ENCODE peak calls at places on chromosome 19, in seven cellular contexts. H is suprapubic skin, O is aorta, Z is heart right ventricle, S is IMR-90, K is ascending aorta, M is ovary. B is an unnamed sample.

GRCh38 chr19:52935434-52935833 is 12.2 kb upstream of the ZNF888 start:
- DNase-seq in H (no peak), O (no peak), Z (no peak), S (peak; percentile 58), K (no peak), M (no peak), B (peak; percentile 78)

GRCh38 chr19:49677232-49677881 is at the start of gene PRMT1:
- DNase-seq in H (no peak), O (no peak), Z (no peak), S (no peak), K (no peak), M (peak; percentile 78), B (peak; percentile 70)

GRCh38 chr19:55597493-55597892 is 1.8 kb downstream of the FIZ1 start:
- DNase-seq in H (no peak), O (no peak), Z (no peak), S (no peak), K (no peak), M (peak; percentile 63), B (no peak)

GRCh38 chr19:57813919-57814504 is 701 bp downstream of the ZNF552 start:
- DNase-seq in H (peak; percentile 72), O (no peak), Z (no peak), S (no peak), K (no peak), M (no peak), B (no peak)

GRCh38 chr19:12090807-12091206 is 26.3 kb downstream of the ZNF844 start:
- DNase-seq in H (no peak), O (peak; percentile 82), Z (peak; percentile 70), S (peak; percentile 53), K (peak; percentile 76), M (peak; percentile 68), B (peak; percentile 47)

GRCh38 chr19:388691-389090 is 20.3 kb downstream of the C2CD4C start:
- DNase-seq in H (no peak), O (no peak), Z (no peak), S (no peak), K (no peak), M (no peak), B (no peak)

GRCh38 chr19:32818536-32818935 is 51.0 kb downstream of the SLC7A9 start:
- DNase-seq in H (no peak), O (no peak), Z (no peak), S (no peak), K (no peak), M (no peak), B (no peak)

GRCh38 chr19:50663280-50663790 is 14.1 kb downstream of the C19orf81 start:
- DNase-seq in H (no peak), O (no peak), Z (no peak), S (no peak), K (no peak), M (no peak), B (peak; percentile 21)

GRCh38 chr19:1513492-1514294 is 874 bp upstream of the ADAMTSL5 start:
- DNase-seq in H (no peak), O (no peak), Z (no peak), S (peak; percentile 53), K (no peak), M (no peak), B (peak; percentile 55)

GRCh38 chr19:15448778-15449619 is 757 bp downstream of the WIZ start:
- DNase-seq in H (no peak), O (no peak), Z (no peak), S (no peak), K (no peak), M (peak; percentile 66), B (no peak)

GRCh38 chr19:19276386-19276785 is 3.3 kb upstream of the TM6SF2 start:
- DNase-seq in H (no peak), O (no peak), Z (no peak), S (peak; percentile 70), K (no peak), M (no peak), B (no peak)

GRCh38 chr19:7992575-7992974 is 12.9 kb downstream of the ELAVL1 start:
- DNase-seq in H (no peak), O (no peak), Z (no peak), S (no peak), K (no peak), M (no peak), B (no peak)

GRCh38 chr19:46478356-46478986 is 7.1 kb upstream of the PNMA8A start:
- DNase-seq in H (no peak), O (peak; percentile 49), Z (no peak), S (peak; percentile 80), K (peak; percentile 79), M (no peak), B (no peak)

GRCh38 chr19:41882568-41883462 is at the start of gene ARHGEF1:
- DNase-seq in H (no peak), O (peak; percentile 77), Z (peak; percentile 74), S (no peak), K (no peak), M (peak; percentile 72), B (peak; percentile 82)

GRCh38 chr19:31274266-31274963 is 74.8 kb downstream of the TSHZ3 start:
- DNase-seq in H (no peak), O (no peak), Z (no peak), S (no peak), K (peak; percentile 21), M (peak; percentile 58), B (no peak)

GRCh38 chr19:47247308-47247990 is 8.9 kb upstream of the CCDC9 start:
- DNase-seq in H (peak; percentile 93), O (peak; percentile 86), Z (peak; percentile 79), S (peak; percentile 75), K (peak; percentile 90), M (peak; percentile 87), B (peak; percentile 75)

GRCh38 chr19:15501596-15501995 is 6.7 kb upstream of the CYP4F22 start:
- DNase-seq in H (no peak), O (no peak), Z (no peak), S (no peak), K (no peak), M (no peak), B (no peak)

GRCh38 chr19:12092065-12092867 is 27.7 kb downstream of the ZNF844 start:
- DNase-seq in H (peak; percentile 93), O (peak; percentile 95), Z (peak; percentile 90), S (peak; percentile 86), K (peak; percentile 89), M (peak; percentile 88), B (peak; percentile 88)

GRCh38 chr19:49422407-49423277 is 599 bp downstream of the PTH2 start:
- DNase-seq in H (peak; percentile 77), O (no peak), Z (no peak), S (peak; percentile 17), K (no peak), M (no peak), B (peak; percentile 55)

GRCh38 chr19:5947435-5947834 is 30.5 kb downstream of the RANBP3 start:
- DNase-seq in H (no peak), O (peak; percentile 90), Z (peak; percentile 46), S (peak; percentile 67), K (peak; percentile 79), M (peak; percentile 61), B (no peak)

GRCh38 chr19:5941673-5942072 is 27.6 kb downstream of the CAPS start:
- DNase-seq in H (no peak), O (no peak), Z (no peak), S (no peak), K (no peak), M (no peak), B (no peak)

GRCh38 chr19:5943623-5944022 is 29.6 kb downstream of the CAPS start:
- DNase-seq in H (no peak), O (no peak), Z (no peak), S (peak; percentile 82), K (no peak), M (no peak), B (no peak)

GRCh38 chr19:5940260-5941208 is 26.5 kb downstream of the CAPS start:
- DNase-seq in H (no peak), O (no peak), Z (no peak), S (no peak), K (no peak), M (no peak), B (no peak)

GRCh38 chr19:5942991-5943390 is 28.9 kb downstream of the CAPS start:
- DNase-seq in H (no peak), O (no peak), Z (no peak), S (no peak), K (no peak), M (no peak), B (no peak)
- H3K36me3 ChIP-seq in H (peaks cover 36% of the 10 kb centered on the region), O (peaks cover 4% of the 10 kb centered on the region), Z (no peaks in the 10 kb centered on the region), S (peaks cover 27% of the 10 kb centered on the region), K (peaks cover 29% of the 10 kb centered on the region), M (no peaks in the 10 kb centered on the region), B (peaks cover 4% of the 10 kb centered on the region)

GRCh38 chr19:44498988-44499387 is 1.3 kb downstream of the ZNF180 start:
- DNase-seq in H (no peak), O (no peak), Z (no peak), S (no peak), K (no peak), M (no peak), B (no peak)
- H3K4me3 ChIP-seq in H (peak overlapping the region; percentile 86), O (no peak overlapping the region), Z (peak overlapping the region; percentile 51), S (no peak overlapping the region), K (peak overlapping the region; percentile 92), M (no peak overlapping the region), B (no peak overlapping the region)

GRCh38 chr19:39502640-39503417 is 4.1 kb downstream of the DLL3 start:
- DNase-seq in H (no peak), O (peak; percentile 73), Z (peak; percentile 24), S (peak; percentile 73), K (peak; percentile 65), M (peak; percentile 67), B (peak; percentile 65)
- H3K27me3 ChIP-seq in H (peaks cover 86% of the 10 kb centered on the region), O (peaks cover 4% of the 10 kb centered on the region), Z (peaks cover 97% of the 10 kb centered on the region), S (peaks cover 48% of the 10 kb centered on the region), K (peaks cover 12% of the 10 kb centered on the region), M (peaks cover under 1% of the 10 kb centered on the region), B (peaks cover 44% of the 10 kb centered on the region)

GRCh38 chr19:10691883-10692282 is 9.4 kb upstream of the QTRT1 start:
- DNase-seq in H (no peak), O (no peak), Z (no peak), S (no peak), K (no peak), M (no peak), B (no peak)

GRCh38 chr19:10690351-10690781 is 10.9 kb upstream of the QTRT1 start:
- DNase-seq in H (no peak), O (no peak), Z (no peak), S (peak; percentile 37), K (no peak), M (peak; percentile 72), B (no peak)

GRCh38 chr19:10688545-10689280 is 12.5 kb upstream of the QTRT1 start:
- DNase-seq in H (no peak), O (no peak), Z (no peak), S (no peak), K (no peak), M (no peak), B (no peak)

GRCh38 chr19:10692673-10693264 is 8.5 kb upstream of the QTRT1 start:
- DNase-seq in H (no peak), O (no peak), Z (no peak), S (no peak), K (no peak), M (no peak), B (no peak)

DNA sequence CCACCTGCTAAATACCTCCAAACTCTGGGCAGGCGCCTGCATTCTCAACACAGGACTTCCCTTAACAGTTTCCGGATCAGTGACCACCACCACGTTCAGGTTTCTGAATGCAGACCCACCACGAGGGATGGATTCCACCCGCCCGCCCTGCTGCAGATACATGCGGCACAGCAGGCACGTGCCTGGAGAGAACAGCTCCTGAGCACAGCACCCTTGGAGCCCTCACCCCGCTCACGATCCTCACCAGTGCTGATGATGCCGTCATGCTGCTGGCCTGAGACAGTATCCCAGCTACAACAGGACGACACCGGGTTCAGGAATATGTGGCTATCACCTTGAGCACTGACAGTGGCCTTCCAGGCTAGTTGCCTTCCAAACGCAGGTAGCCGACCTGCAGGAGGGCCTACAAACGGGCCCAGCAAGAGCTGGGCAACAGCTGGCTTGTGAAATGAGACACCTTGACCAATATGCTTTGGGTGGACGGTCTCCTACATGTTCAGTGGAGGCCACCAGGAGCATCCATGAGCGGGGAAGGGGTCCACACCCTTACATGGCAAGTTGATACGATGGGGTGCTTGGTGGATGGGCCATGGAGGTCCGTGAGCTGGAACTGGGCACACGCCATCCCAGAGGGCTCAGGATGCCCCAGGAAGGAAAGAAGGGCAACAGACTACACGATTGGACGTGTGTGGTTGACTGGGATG is 9.9 kb upstream of the QTRT1 start:
- DNase-seq in H (no peak), O (no peak), Z (no peak), S (no peak), K (no peak), M (no peak), B (no peak)
- H3K36me3 ChIP-seq in H (peaks cover 58% of the 10 kb centered on the region), O (peaks cover 7% of the 10 kb centered on the region), Z (peaks cover 27% of the 10 kb centered on the region), S (peaks cover 60% of the 10 kb centered on the region), K (peaks cover 63% of the 10 kb centered on the region), M (no peaks in the 10 kb centered on the region), B (peaks cover 69% of the 10 kb centered on the region)

B was measured in MG63.